ENCODE peak calls at places on chromosomes 4 and X, in eight cellular contexts. O is GM12865, L is hepatocyte, F is suprapubic skin, A is astrocyte of the spinal cord, Y is fibroblast of pulmonary artery, D is psoas muscle, R is osteocyte. U is an unnamed sample.

GRCh38 chr4:37726666-37727065 is 40.5 kb upstream of the RELL1 start:
- DNase-seq in O (no peak), L (no peak), F (no peak), A (peak), Y (peak), D (no peak), R (no peak), U (no peak)

GRCh38 chr4:105622269-105622668 is 69.8 kb downstream of the ARHGEF38 start:
- DNase-seq in O (no peak), L (peak), F (no peak), A (no peak), Y (peak), D (no peak), R (no peak), U (no peak)

GRCh38 chr4:82217986-82218715 is 155.6 kb downstream of the HNRNPD start:
- DNase-seq in O (no peak), L (peak), F (no peak), A (no peak), Y (peak), D (no peak), R (no peak), U (no peak)

GRCh38 chrX:8987672-8988250 is 46.2 kb downstream of the FAM9B start:
- DNase-seq in O (peak), L (peak), F (no peak), A (no peak), Y (no peak), D (no peak), R (no peak), U (no peak)

GRCh38 chrX:65601530-65602281 is 65.7 kb upstream of the MSN start:
- DNase-seq in O (peak), L (peak), F (peak), A (peak), Y (peak), D (peak), R (peak), U (peak)

GRCh38 chr4:64417974-64418373 is 8.7 kb upstream of the TECRL start:
- DNase-seq in O (no peak), L (peak), F (no peak), A (peak), Y (peak), D (no peak), R (no peak), U (no peak)

GRCh38 chr4:74428278-74428677 is 16.7 kb upstream of the AREG start:
- DNase-seq in O (no peak), L (no peak), F (no peak), A (no peak), Y (peak), D (no peak), R (no peak), U (no peak)

GRCh38 chr4:118325443-118325842 is 27.4 kb downstream of the PRSS12 start:
- DNase-seq in O (no peak), L (no peak), F (no peak), A (no peak), Y (no peak), D (no peak), R (no peak), U (no peak)

GRCh38 chr4:168654206-168655174 is 157.6 kb downstream of the PALLD start:
- DNase-seq in O (no peak), L (no peak), F (no peak), A (no peak), Y (no peak), D (no peak), R (no peak), U (no peak)

GRCh38 chrX:111447298-111447697 is 35.3 kb upstream of the DCX start:
- DNase-seq in O (peak), L (peak), F (no peak), A (no peak), Y (peak), D (no peak), R (no peak), U (no peak)
- TF ChIP-seq CTCF in O (peak), L (peak), F (no peak), A (no peak), Y (no peak), D (no peak), R (peak), U (no peak)

GRCh38 chr4:23039813-23040212 is 347.1 kb downstream of the GBA3 start:
- DNase-seq in O (no peak), L (no peak), F (no peak), A (no peak), Y (no peak), D (no peak), R (no peak), U (no peak)

GRCh38 chr4:23038626-23039245 is 346.0 kb downstream of the GBA3 start:
- DNase-seq in O (no peak), L (no peak), F (no peak), A (no peak), Y (no peak), D (no peak), R (no peak), U (peak)

GRCh38 chr4:23040539-23040938 is 347.8 kb downstream of the GBA3 start:
- DNase-seq in O (no peak), L (no peak), F (no peak), A (no peak), Y (no peak), D (no peak), R (no peak), U (no peak)

GRCh38 chr4:23036921-23037495 is 344.3 kb downstream of the GBA3 start:
- DNase-seq in O (no peak), L (no peak), F (no peak), A (no peak), Y (no peak), D (no peak), R (no peak), U (no peak)

DNA sequence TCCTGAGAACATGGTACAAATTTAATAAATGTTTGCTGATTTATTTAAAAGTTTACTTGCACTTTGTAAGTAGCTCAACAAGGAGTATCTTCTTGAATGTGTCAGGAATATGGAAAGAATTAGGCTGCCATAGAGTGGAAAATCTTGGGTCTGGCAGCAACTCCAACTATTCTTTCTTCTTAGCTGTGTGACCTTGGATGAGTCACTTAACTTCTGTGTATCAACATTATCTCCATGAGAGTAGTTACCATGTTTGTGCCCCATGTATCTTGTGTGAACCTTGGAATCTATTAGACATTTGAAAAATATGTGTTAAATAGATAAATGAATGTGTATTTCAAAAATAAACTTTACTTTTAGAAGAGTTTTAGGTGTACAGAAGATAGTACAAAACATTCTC is 348.8 kb downstream of the GBA3 start:
- DNase-seq in O (no peak), L (no peak), F (no peak), A (peak), Y (no peak), D (no peak), R (no peak), U (no peak)
- TF ChIP-seq CTCF in O (no peak), L (no peak), F (no peak), A (no peak), Y (no peak), D (no peak), R (no peak), U (no peak)

GRCh38 chr4:174259580-174259979 is 23.9 kb downstream of the FBXO8 start:
- DNase-seq in O (no peak), L (no peak), F (no peak), A (no peak), Y (peak), D (no peak), R (no peak), U (no peak)
- TF ChIP-seq CTCF in O (no peak), L (no peak), F (no peak), A (no peak), Y (peak), D (no peak), R (no peak), U (no peak)

GRCh38 chr4:110959041-110959643 is 336.3 kb upstream of the PITX2 start:
- DNase-seq in O (no peak), L (peak), F (no peak), A (peak), Y (peak), D (no peak), R (no peak), U (no peak)
- TF ChIP-seq CTCF in O (peak), L (peak), F (no peak), A (peak), Y (peak), D (peak), R (peak), U (peak)

U was measured in AG09319.